ENCODE peak calls at places on chromosomes 3 and 15, in seven cellular contexts. S is fibroblast of the aortic adventitia; X is activated CD8-positive, alpha-beta memory T cell treated with anti-CD3 and anti-CD28 coated beads for 48 hours; B is psoas muscle; M is NCI-H1092; J is stimulated activated naive CD8-positive, alpha-beta T cell treated with anti-CD3 and anti-CD28 coated beads, Interleukin-15, amount 100 ng/mL, for 72 hours; H is GDM1. L is an unnamed sample.

GRCh38 chr3:189563841-189564563 is 67.2 kb upstream of the TP63 start:
- DNase-seq in J (peak; percentile 58), X (peak; percentile 18), H (no peak), B (no peak), M (no peak), S (peak; percentile 86), L (peak; percentile 82)

GRCh38 chr15:81276967-81277366 is 47.0 kb downstream of the STARD5 start:
- DNase-seq in M (no peak), S (no peak), H (no peak), X (no peak), J (no peak), B (no peak), L (no peak)

GRCh38 chr3:120148187-120148954 is 54.1 kb upstream of the GSK3B start:
- DNase-seq in S (no peak), B (no peak), X (no peak), H (peak; percentile 2), M (no peak), J (no peak), L (no peak)

GRCh38 chr3:4019509-4019908 is 220.3 kb downstream of the LRRN1 start:
- DNase-seq in S (no peak), X (no peak), J (no peak), B (no peak), H (no peak), M (no peak), L (no peak)

GRCh38 chr3:71056327-71056726 is 527.2 kb downstream of the FOXP1 start:
- DNase-seq in M (no peak), J (no peak), S (peak; percentile 75), H (no peak), X (no peak), B (no peak), L (peak; percentile 32)

GRCh38 chr15:59218099-59218498 is 11.5 kb downstream of the LDHAL6B start:
- DNase-seq in X (no peak), J (no peak), M (no peak), B (no peak), H (no peak), S (no peak), L (no peak)

GRCh38 chr3:11588755-11589154 is 55.0 kb downstream of the VGLL4 start:
- DNase-seq in J (no peak), M (no peak), B (no peak), X (no peak), H (no peak), S (no peak), L (no peak)

GRCh38 chr15:90893175-90894090 is 9.1 kb downstream of the FES start:
- DNase-seq in S (no peak), M (no peak), J (peak; percentile 30), H (no peak), B (no peak), X (no peak), L (no peak)

GRCh38 chr3:152538518-152538917 is 269.8 kb downstream of the MBNL1 start:
- DNase-seq in M (no peak), X (no peak), J (no peak), B (no peak), S (no peak), H (no peak), L (no peak)

GRCh38 chr3:188749010-188749617 is 422.7 kb upstream of the TPRG1 start:
- DNase-seq in X (no peak), M (no peak), H (no peak), J (peak; percentile 19), S (no peak), B (no peak), L (no peak)

GRCh38 chr15:78088773-78089080 is 3.6 kb upstream of the SH2D7 start:
- DNase-seq in H (no peak), J (no peak), X (no peak), M (no peak), B (no peak), S (no peak), L (no peak)

GRCh38 chr3:128946411-128946810 is 47.5 kb downstream of the CFAP92 start:
- DNase-seq in H (no peak), S (peak; percentile 62), M (no peak), B (no peak), X (no peak), J (no peak), L (peak; percentile 1)

GRCh38 chr15:45094358-45094730 is 19.6 kb downstream of the DUOX2 start:
- DNase-seq in S (no peak), J (no peak), M (no peak), H (no peak), B (no peak), X (no peak), L (no peak)

GRCh38 chr15:71066983-71067382 is 48.3 kb upstream of the THSD4 start:
- DNase-seq in X (no peak), H (no peak), M (no peak), S (peak; percentile 96), J (no peak), B (no peak), L (no peak)

GRCh38 chr3:43288366-43288765 is 2.0 kb downstream of the SNRK start:
- DNase-seq in J (no peak), B (no peak), M (no peak), H (no peak), X (no peak), S (peak; percentile 53), L (peak; percentile 72)

GRCh38 chr3:30628931-30629590 is 22.7 kb downstream of the TGFBR2 start:
- DNase-seq in B (no peak), M (no peak), H (peak; percentile 45), S (peak; percentile 49), J (no peak), X (no peak), L (no peak)

GRCh38 chr3:114650808-114651207 is 357.0 kb downstream of the TIGIT start:
- DNase-seq in J (no peak), H (no peak), B (no peak), S (peak; percentile 80), X (no peak), M (no peak), L (peak; percentile 65)

GRCh38 chr15:101090460-101090853 is 161.4 kb downstream of the CHSY1 start:
- DNase-seq in J (no peak), B (no peak), H (peak; percentile 11), M (no peak), S (no peak), X (no peak), L (no peak)

GRCh38 chr15:69499521-69500201 is 47.0 kb downstream of the RPLP1 start:
- DNase-seq in J (no peak), X (no peak), B (peak; percentile 60), M (no peak), H (no peak), S (no peak), L (no peak)

GRCh38 chr3:44861412-44862220 is at the start of gene TMEM42:
- DNase-seq in H (peak; percentile 80), X (peak; percentile 76), S (peak; percentile 92), B (peak; percentile 96), J (peak; percentile 90), M (peak; percentile 87), L (peak; percentile 96)

GRCh38 chr3:14587733-14588360 is 47.7 kb upstream of the GRIP2 start:
- DNase-seq in H (no peak), J (no peak), M (no peak), S (peak; percentile 43), X (no peak), B (no peak), L (peak; percentile 24)

GRCh38 chr15:85689729-85690128 is 105.0 kb downstream of the KLHL25 start:
- DNase-seq in X (no peak), M (no peak), J (peak; percentile 67), S (peak; percentile 58), B (peak; percentile 64), H (peak; percentile 84), L (peak; percentile 39)

GRCh38 chr3:185818267-185818875 is 6.5 kb downstream of the IGF2BP2 start:
- DNase-seq in S (no peak), J (no peak), H (no peak), X (no peak), B (no peak), M (no peak), L (peak; percentile 36)

GRCh38 chr15:93135997-93136397 is 47.0 kb upstream of the RGMA start:
- DNase-seq in S (no peak), B (no peak), J (no peak), H (no peak), X (no peak), M (no peak), L (no peak)

GRCh38 chr3:188944108-188944507 is 227.7 kb upstream of the TPRG1 start:
- DNase-seq in B (no peak), X (no peak), H (no peak), S (peak; percentile 63), M (no peak), J (no peak), L (no peak)

GRCh38 chr15:74035121-74035829 is 40.8 kb downstream of the PML start:
- DNase-seq in H (no peak), X (no peak), J (no peak), B (no peak), M (no peak), S (no peak), L (no peak)

GRCh38 chr15:62940755-62941361 is 101.7 kb upstream of the TPM1 start:
- DNase-seq in X (no peak), J (no peak), M (no peak), H (peak; percentile 52), B (peak; percentile 87), S (peak; percentile 92), L (peak; percentile 96)

GRCh38 chr3:27319847-27320526 is 49.2 kb downstream of the NEK10 start:
- DNase-seq in X (no peak), S (peak; percentile 42), H (no peak), M (no peak), B (peak; percentile 50), J (no peak), L (no peak)

GRCh38 chr3:143650827-143651226 is 197.4 kb downstream of the SLC9A9 start:
- DNase-seq in M (no peak), X (no peak), J (no peak), H (no peak), S (no peak), B (no peak), L (no peak)

GRCh38 chr15:73227433-73228056 is 141.2 kb downstream of the HCN4 start:
- DNase-seq in M (no peak), S (no peak), B (no peak), X (no peak), H (no peak), J (no peak), L (no peak)

L was measured in adipocyte.